ENCODE peak calls at places on chromosomes 7 and 10, in four cellular contexts. I is HFF-Myc, L is transverse colon, H is PC-9. Q is an unnamed sample.

GRCh38 chr7:157141525-157142060 is 2.9 kb downstream of the UBE3C start:
- DNase-seq in I (no peak), L (no peak), H (no peak), Q (no peak)

GRCh38 chr10:131022369-131022768 is 289.2 kb downstream of the TCERG1L start:
- DNase-seq in I (no peak), L (no peak), H (no peak), Q (no peak)

GRCh38 chr10:660980-661890 is 28.2 kb downstream of the DIP2C start:
- DNase-seq in I (no peak), L (peak), H (no peak), Q (no peak)

GRCh38 chr7:117323585-117323876 is 673 bp upstream of the WNT2 start:
- DNase-seq in I (no peak), L (no peak), H (no peak), Q (peak)

GRCh38 chr7:117639966-117640365 is 160.1 kb downstream of the CFTR start:
- DNase-seq in I (no peak), L (no peak), H (no peak), Q (no peak)

GRCh38 chr7:141550694-141551079 is 523 bp upstream of the AGK start:
- DNase-seq in I (no peak), L (no peak), H (no peak), Q (no peak)

GRCh38 chr7:66050990-66051424 is 24.6 kb upstream of the ASL start:
- DNase-seq in I (peak), L (no peak), H (peak), Q (peak)

GRCh38 chr10:98881789-98882188 is 353.9 kb downstream of the HPSE2 start:
- DNase-seq in I (no peak), L (no peak), H (no peak), Q (no peak)

GRCh38 chr7:510782-511281 is 8.8 kb downstream of the PDGFA start:
- DNase-seq in I (no peak), L (no peak), H (no peak), Q (no peak)

GRCh38 chr10:43053825-43054224 is 23.0 kb upstream of the RET start:
- DNase-seq in I (no peak), L (peak), H (no peak), Q (no peak)

GRCh38 chr10:1573334-1573969 is 163.9 kb downstream of the ADARB2 start:
- DNase-seq in I (no peak), L (no peak), H (no peak), Q (no peak)

GRCh38 chr7:12297709-12298108 is 86.6 kb downstream of the TMEM106B start:
- DNase-seq in I (no peak), L (no peak), H (peak), Q (no peak)

GRCh38 chr10:7596356-7596755 is 70.4 kb downstream of the ITIH5 start:
- DNase-seq in I (no peak), L (no peak), H (no peak), Q (no peak)

GRCh38 chr10:124724279-124725027 is 19.7 kb downstream of the FAM53B start:
- DNase-seq in I (no peak), L (peak), H (no peak), Q (no peak)

GRCh38 chr7:154832557-154833138 is 170.3 kb downstream of the PAXIP1 start:
- DNase-seq in I (no peak), L (peak), H (no peak), Q (no peak)

GRCh38 chr10:86366033-86366901 is at the start of gene GRID1:
- DNase-seq in I (no peak), L (no peak), H (no peak), Q (no peak)

GRCh38 chr10:82288461-82288881 is 413.5 kb downstream of the NRG3 start:
- DNase-seq in I (no peak), L (no peak), H (peak), Q (peak)

GRCh38 chr10:102770108-102770482 is 26.3 kb downstream of the WBP1L start:
- DNase-seq in I (no peak), L (no peak), H (no peak), Q (no peak)

GRCh38 chr10:78518224-78518623 is 484.6 kb downstream of the RPS24 start:
- DNase-seq in I (no peak), L (no peak), H (peak), Q (no peak)

GRCh38 chr10:87659571-87660483 is at the start of gene PAPSS2:
- DNase-seq in I (no peak), L (peak), H (no peak), Q (no peak)

GRCh38 chr7:131068604-131069021 is 259.1 kb upstream of the MKLN1 start:
- DNase-seq in I (no peak), L (no peak), H (no peak), Q (no peak)

GRCh38 chr10:50794490-50794889 is 54.8 kb downstream of the ASAH2B start:
- DNase-seq in I (no peak), L (no peak), H (no peak), Q (no peak)

GRCh38 chr10:62554632-62555199 is 180.5 kb downstream of the ZNF365 start:
- DNase-seq in I (no peak), L (no peak), H (no peak), Q (no peak)
- TF ChIP-seq CTCF in I (peak), L (peak), H (peak), Q (peak)

GRCh38 chr10:69407621-69408301 is 9.0 kb downstream of the TACR2 start:
- DNase-seq in I (no peak), L (no peak), H (no peak), Q (no peak)
- TF ChIP-seq CTCF in I (peak), L (peak), H (peak), Q (peak)

GRCh38 chr10:97685395-97685958 is 1.6 kb downstream of the AVPI1 start:
- DNase-seq in I (no peak), L (peak), H (peak), Q (no peak)
- TF ChIP-seq CTCF in I (peak), L (peak), H (peak), Q (peak)

GRCh38 chr10:118737594-118738302 is 17.0 kb downstream of the CACUL1 start:
- DNase-seq in I (no peak), L (no peak), H (no peak), Q (no peak)

GRCh38 chr10:118732253-118733194 is 22.2 kb downstream of the CACUL1 start:
- DNase-seq in I (no peak), L (peak), H (no peak), Q (no peak)

GRCh38 chr10:118735294-118735693 is 19.5 kb downstream of the CACUL1 start:
- DNase-seq in I (no peak), L (no peak), H (no peak), Q (no peak)

GRCh38 chr10:118730699-118731456 is 23.9 kb downstream of the CACUL1 start:
- DNase-seq in I (no peak), L (peak), H (peak), Q (no peak)

DNA sequence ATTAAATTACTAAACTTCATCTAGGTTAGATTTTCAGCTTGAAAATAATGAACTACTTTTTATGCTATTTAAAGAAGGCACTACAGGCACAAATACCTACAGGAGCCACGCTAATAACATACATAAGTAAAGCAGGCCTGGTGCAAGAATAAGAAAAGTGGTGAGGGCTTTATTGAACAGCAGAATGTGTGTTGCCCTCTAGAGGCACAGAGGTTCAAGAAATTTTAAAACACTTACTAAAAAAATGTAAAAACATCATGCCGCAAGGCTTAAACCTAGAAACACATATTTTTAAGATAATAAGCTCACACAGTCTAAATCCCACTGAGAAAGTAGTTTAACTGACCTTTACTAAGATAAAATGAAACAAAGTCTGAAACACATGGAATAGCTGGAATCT is 20.3 kb downstream of the CACUL1 start:
- DNase-seq in I (no peak), L (no peak), H (no peak), Q (no peak)
- TF ChIP-seq CTCF in I (peak), L (no peak), H (no peak), Q (peak)

GRCh38 chr7:101815826-101816488 is 1.5 kb upstream of the CUX1 start:
- DNase-seq in I (no peak), L (peak), H (peak), Q (no peak)
- TF ChIP-seq CTCF in I (no peak), L (no peak), H (no peak), Q (peak)

GRCh38 chr7:78607099-78607498 is 808.5 kb downstream of the PHTF2 start:
- DNase-seq in I (no peak), L (no peak), H (no peak), Q (no peak)
- TF ChIP-seq CTCF in I (peak), L (no peak), H (peak), Q (peak)

GRCh38 chr10:15898046-15898445 is 37.7 kb upstream of the MINDY3 start:
- DNase-seq in I (peak), L (no peak), H (no peak), Q (no peak)
- TF ChIP-seq CTCF in I (no peak), L (peak), H (peak), Q (peak)

GRCh38 chr7:122492007-122492406 is 187.5 kb upstream of the FEZF1 start:
- DNase-seq in I (no peak), L (no peak), H (no peak), Q (no peak)
- TF ChIP-seq CTCF in I (no peak), L (no peak), H (no peak), Q (no peak)

DNA sequence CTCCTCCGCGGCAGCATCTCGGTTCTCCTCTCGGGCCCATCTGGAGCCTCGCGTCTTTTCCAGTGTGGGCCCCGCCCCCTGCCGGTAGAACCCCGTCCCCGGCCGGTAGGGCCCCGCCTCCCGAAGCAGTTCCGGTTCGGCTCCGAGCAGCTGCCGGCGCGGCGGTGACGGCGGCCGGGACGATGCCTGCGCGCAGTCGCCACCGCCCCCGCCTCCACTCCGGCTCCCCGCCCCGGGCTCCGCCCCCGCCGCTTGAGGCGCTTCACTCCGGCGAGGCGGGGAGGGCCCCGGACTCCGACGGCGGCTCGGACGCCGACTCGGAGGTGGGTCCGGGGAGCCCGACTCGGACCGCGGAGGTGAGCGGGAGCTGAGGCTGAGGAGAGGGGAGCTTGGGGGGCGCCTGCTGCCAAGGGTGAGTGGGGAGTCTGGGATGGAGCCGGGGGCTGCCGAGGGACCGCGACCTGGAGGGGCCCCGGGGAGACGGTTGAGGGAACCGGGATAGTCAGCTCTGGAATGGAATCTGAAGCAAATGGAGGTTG is at the start of gene SAMD8:
- DNase-seq in I (peak), L (peak), H (peak), Q (peak)
- TF ChIP-seq CTCF in I (no peak), L (peak), H (peak), Q (peak)